ENCODE peak calls at places on chromosomes 12 and 14, in eight cellular contexts. N is right lobe of liver, T is fibroblast of lung, O is transverse colon, E is heart left ventricle, Y is prostate gland, S is neural progenitor cell, V is uterus. Q is an unnamed sample. For H3K4me1, the result is how much of the 10 kb centered on the place peaks cover.

GRCh38 chr14:55715889-55716288 is 135.9 kb downstream of the KTN1 start:
- DNase-seq in T (peak), V (no peak), O (no peak), N (no peak), E (peak), S (no peak), Y (no peak), Q (no peak)

GRCh38 chr14:90419200-90419599 is 22.4 kb downstream of the CALM1 start:
- DNase-seq in N (peak), T (peak), E (peak), S (no peak), O (peak), Y (peak), V (peak), Q (peak)

GRCh38 chr12:41189395-41190251 is 1.5 kb downstream of the PDZRN4 start:
- DNase-seq in Y (no peak), N (no peak), O (peak), T (no peak), S (peak), V (no peak), E (no peak), Q (peak)

GRCh38 chr14:30990766-30991165 is 34.7 kb upstream of the AP4S1 start:
- DNase-seq in S (no peak), N (no peak), O (no peak), E (no peak), Y (no peak), T (peak), V (no peak), Q (no peak)

GRCh38 chr14:49598479-49599301 is at the start of gene LRR1:
- DNase-seq in Y (peak), S (peak), E (peak), V (peak), T (peak), N (peak), O (peak), Q (peak)

GRCh38 chr12:2244013-2244861 is 191.4 kb downstream of the CACNA1C start:
- DNase-seq in N (no peak), E (no peak), S (peak), O (peak), V (peak), Y (no peak), T (peak), Q (no peak)

GRCh38 chr14:37969511-37969979 is 238.2 kb upstream of the SSTR1 start:
- DNase-seq in E (no peak), Y (no peak), N (no peak), O (no peak), V (no peak), T (no peak), S (no peak), Q (no peak)

GRCh38 chr12:132247718-132248438 is 81.5 kb downstream of the GALNT9 start:
- DNase-seq in E (no peak), V (no peak), O (no peak), Y (no peak), T (no peak), N (no peak), S (no peak), Q (no peak)

GRCh38 chr14:54366726-54367707 is 29.8 kb upstream of the CDKN3 start:
- DNase-seq in Y (no peak), V (no peak), S (peak), E (no peak), T (peak), O (peak), N (no peak), Q (peak)

GRCh38 chr12:20865873-20866272 is 55.4 kb downstream of the SLCO1B3 start:
- DNase-seq in N (no peak), T (peak), E (no peak), Y (no peak), S (no peak), V (no peak), O (no peak), Q (no peak)

GRCh38 chr12:113899844-113900471 is 66.2 kb downstream of the RBM19 start:
- DNase-seq in T (no peak), Y (peak), N (no peak), E (no peak), O (no peak), V (no peak), S (peak), Q (peak)

GRCh38 chr12:51000245-51000644 is 25.9 kb downstream of the SLC11A2 start:
- DNase-seq in V (no peak), Y (no peak), N (no peak), T (peak), O (no peak), S (no peak), E (no peak), Q (no peak)

GRCh38 chr14:35821546-35822411 is 4.4 kb upstream of the BRMS1L start:
- DNase-seq in V (no peak), S (no peak), O (no peak), N (no peak), E (no peak), T (peak), Y (no peak), Q (no peak)

GRCh38 chr14:96424104-96424989 is 32.4 kb downstream of the AK7 start:
- DNase-seq in O (peak), Y (peak), V (peak), N (peak), E (no peak), T (peak), S (peak), Q (peak)

GRCh38 chr12:107557589-107558100 is 128.0 kb upstream of the PWP1 start:
- DNase-seq in T (no peak), N (no peak), S (no peak), E (no peak), O (no peak), Y (no peak), V (no peak), Q (no peak)

GRCh38 chr14:93115920-93116675 is at the start of gene ITPK1:
- DNase-seq in T (peak), S (peak), N (no peak), O (peak), V (peak), Y (peak), E (peak), Q (peak)

GRCh38 chr12:66446276-66446675 is 144.0 kb downstream of the HELB start:
- DNase-seq in N (no peak), O (no peak), Y (no peak), T (no peak), V (no peak), E (no peak), S (no peak), Q (no peak)

GRCh38 chr12:131917139-131917710 is 11.9 kb upstream of the PUS1 start:
- DNase-seq in O (no peak), E (no peak), T (no peak), V (no peak), S (no peak), Y (no peak), N (peak), Q (no peak)

GRCh38 chr12:114665411-114666181 is 18.4 kb downstream of the TBX3 start:
- DNase-seq in S (peak), N (no peak), O (no peak), T (no peak), V (no peak), Y (no peak), E (no peak), Q (peak)

DNA sequence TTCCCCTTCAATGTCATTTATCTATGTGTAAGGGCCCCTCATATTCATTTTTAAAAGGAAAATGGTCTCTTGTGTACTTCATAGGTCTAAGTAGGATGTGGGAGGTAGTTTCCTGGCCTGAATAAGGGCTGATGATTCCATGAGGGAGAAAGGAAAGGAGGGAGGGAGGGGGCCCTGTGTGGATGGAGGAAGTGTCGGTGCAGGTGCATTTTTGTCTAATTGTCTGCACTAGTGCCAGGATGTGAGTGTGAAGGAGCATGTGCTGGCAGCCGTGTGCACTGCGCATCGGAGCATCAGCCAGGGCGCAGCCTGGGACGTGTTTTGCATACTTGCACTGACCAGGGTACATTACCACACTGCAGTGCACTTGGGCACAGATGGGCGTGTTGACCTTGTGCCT is 29.2 kb downstream of the SMUG1 start:
- DNase-seq in E (no peak), V (no peak), O (no peak), T (no peak), N (no peak), Y (no peak), S (no peak), Q (no peak)
- H3K4me3 ChIP-seq in E (no peak), V (no peak), O (no peak), T (no peak), N (no peak), Y (no peak), S (no peak), Q (no peak)

DNA sequence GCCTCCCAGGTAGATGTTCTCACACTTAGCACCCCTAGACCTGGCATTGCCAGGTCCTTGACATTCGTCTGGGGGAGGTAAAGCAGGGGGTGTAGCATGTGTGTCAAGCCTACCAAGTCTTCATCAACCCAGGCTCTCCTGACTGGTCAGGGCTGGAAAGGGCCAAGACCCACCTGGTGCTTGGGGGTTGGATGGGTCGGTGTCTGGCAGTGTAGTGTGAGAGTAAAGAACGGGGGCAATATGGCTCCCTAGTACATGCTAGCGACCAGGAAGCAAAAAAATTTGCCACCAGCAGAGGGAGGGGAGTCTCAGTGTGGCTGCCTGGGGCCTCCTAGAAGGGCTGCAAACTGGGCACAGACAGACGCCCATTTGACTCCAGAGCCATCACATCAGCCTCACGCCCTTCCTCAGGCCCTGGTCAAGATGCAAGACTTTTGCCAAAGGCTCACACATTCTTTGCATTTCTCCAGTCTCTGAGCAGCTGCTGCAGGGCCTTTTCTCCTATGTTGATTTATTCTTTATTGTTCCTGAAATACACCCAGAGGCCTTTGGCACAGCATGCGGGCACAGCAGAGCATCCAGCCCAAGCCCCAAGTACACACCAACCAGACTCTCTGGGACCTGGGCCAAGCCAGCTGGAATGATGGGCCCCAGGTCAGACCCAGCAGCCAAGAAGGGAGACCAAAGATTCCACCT is 38.3 kb upstream of the PNMA1 start:
- DNase-seq in S (peak), E (peak), Y (peak), N (peak), O (peak), T (peak), V (peak), Q (peak)
- TF ChIP-seq CTCF in S (peak), E (peak), Y (no peak), N (peak), O (peak), T (peak), V (no peak), Q (no peak)

GRCh38 chr12:109947511-109947910 is 47.4 kb downstream of the TCHP start:
- DNase-seq in V (no peak), E (no peak), S (no peak), T (peak), Y (no peak), O (no peak), N (no peak), Q (no peak)
- H3K4me1 ChIP-seq in V (under half), E (half or more), S (under half), T (half or more), Y (under half), O (half or more), N (half or more), Q (under half)

DNA sequence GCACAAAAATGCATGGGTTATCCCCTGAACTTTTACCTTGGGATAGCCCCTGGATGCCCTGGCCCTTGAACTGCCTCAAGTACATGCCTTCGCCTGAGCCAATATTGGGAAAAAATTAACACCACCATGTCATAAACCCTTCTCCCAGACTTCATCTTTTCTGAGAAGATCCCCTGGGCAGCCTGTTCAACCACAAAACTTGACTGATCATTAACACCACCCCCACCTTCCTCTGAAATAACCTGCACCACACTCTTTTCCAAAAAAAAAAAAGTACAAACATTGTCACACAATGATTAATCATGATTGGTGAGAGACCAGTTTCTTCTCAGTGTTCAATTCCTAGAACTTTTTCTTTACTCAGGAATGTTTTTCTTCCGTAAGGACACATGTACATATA is 217.9 kb downstream of the PAX9 start:
- DNase-seq in E (no peak), Y (no peak), S (no peak), T (no peak), N (no peak), V (no peak), O (no peak), Q (no peak)
- H3K4me3 ChIP-seq in E (no peak), Y (no peak), S (no peak), T (no peak), N (no peak), V (no peak), O (no peak), Q (no peak)

GRCh38 chr14:102210421-102211042 is 70.8 kb downstream of the WDR20 start:
- DNase-seq in O (no peak), N (no peak), E (no peak), T (no peak), Y (no peak), S (no peak), V (no peak), Q (no peak)
- TF ChIP-seq CTCF in O (no peak), N (no peak), E (no peak), T (no peak), Y (no peak), S (no peak), V (no peak), Q (no peak)

GRCh38 chr12:53096761-53097160 is 706 bp upstream of the IGFBP6 start:
- DNase-seq in E (no peak), N (no peak), T (no peak), V (no peak), O (no peak), S (peak), Y (no peak), Q (no peak)
- H3K4me1 ChIP-seq in E (under half), N (under half), T (under half), V (under half), O (under half), S (under half), Y (under half), Q (under half)

DNA sequence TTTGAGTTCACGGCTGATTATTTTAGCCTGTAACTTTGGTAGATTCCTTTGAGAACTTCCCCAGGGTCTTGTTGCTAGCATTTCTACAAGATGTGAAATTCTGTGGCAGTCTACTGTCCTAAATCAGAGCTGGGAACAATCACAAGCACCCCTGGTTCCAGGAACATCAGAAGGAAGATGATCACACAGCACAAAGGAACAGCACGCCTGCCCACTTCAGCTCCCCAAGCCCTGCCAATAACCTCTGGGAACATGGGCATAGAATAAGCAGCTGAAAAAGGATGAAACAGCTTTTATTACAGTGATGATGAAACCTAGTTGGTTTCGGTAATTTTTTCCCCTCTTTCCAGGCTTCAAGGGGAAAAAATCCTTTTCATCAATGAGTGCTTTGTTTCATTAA is 12.3 kb downstream of the GPR19 start:
- DNase-seq in V (no peak), S (peak), E (no peak), Y (no peak), O (no peak), N (no peak), T (no peak), Q (no peak)
- H3K4me3 ChIP-seq in V (no peak), S (peak), E (no peak), Y (no peak), O (no peak), N (no peak), T (no peak), Q (no peak)

Q was measured in testis.